ENCODE peak calls at places on chromosomes 4 and X, in four cellular contexts. Y, D, Q and L are unnamed samples. For H3K4me1, the result is how much of the 10 kb centered on the place peaks cover.

GRCh38 chr4:105637409-105638258 is 70.9 kb downstream of the INTS12 start:
- DNase-seq in Y (no peak), Q (no peak), D (peak), L (peak)

GRCh38 chrX:43002526-43003203 is 224.7 kb upstream of the PPP1R2C start:
- DNase-seq in D (no peak), Y (no peak), Q (no peak), L (no peak)

GRCh38 chr4:144501231-144501780 is 144.7 kb upstream of the HHIP start:
- DNase-seq in D (no peak), Q (no peak), Y (no peak), L (no peak)

GRCh38 chr4:26570596-26570995 is 13.3 kb upstream of the TBC1D19 start:
- DNase-seq in Q (no peak), Y (no peak), D (no peak), L (no peak)

GRCh38 chr4:118351851-118352827 is 664 bp downstream of the PRSS12 start:
- DNase-seq in Y (peak), D (peak), Q (no peak), L (peak)

GRCh38 chr4:183610033-183610432 is 49.0 kb downstream of the RWDD4 start:
- DNase-seq in Q (no peak), Y (no peak), D (no peak), L (no peak)

GRCh38 chr4:183142566-183143545 is 43.8 kb downstream of the WWC2 start:
- DNase-seq in Y (no peak), D (no peak), Q (peak), L (peak)

GRCh38 chr4:71995297-71995696 is 36.5 kb upstream of the NPFFR2 start:
- DNase-seq in D (no peak), Q (no peak), Y (no peak), L (no peak)

GRCh38 chrX:107968623-107969022 is 13.5 kb downstream of the TEX13B start:
- DNase-seq in D (no peak), Y (no peak), Q (no peak), L (no peak)

GRCh38 chr4:106898621-106899230 is 137.4 kb downstream of the DKK2 start:
- DNase-seq in Q (peak), D (peak), Y (peak), L (peak)

GRCh38 chrX:130002541-130002940 is 20.1 kb downstream of the BCORL1 start:
- DNase-seq in Y (no peak), Q (no peak), D (no peak), L (no peak)

GRCh38 chr4:149264093-149264733 is 551.4 kb downstream of the IQCM start:
- DNase-seq in Q (peak), Y (peak), D (peak), L (peak)

GRCh38 chrX:134377537-134377936 is 82.4 kb upstream of the HPRT1 start:
- DNase-seq in D (no peak), Y (no peak), Q (peak), L (peak)

GRCh38 chr4:23904639-23905061 is 14.8 kb upstream of the PPARGC1A start:
- DNase-seq in Y (no peak), D (no peak), Q (no peak), L (peak)

GRCh38 chr4:176499518-176499917 is 179.8 kb downstream of the SPCS3 start:
- DNase-seq in D (no peak), Y (no peak), Q (peak), L (no peak)

GRCh38 chr4:128524311-128524710 is 236.7 kb upstream of the PGRMC2 start:
- DNase-seq in D (peak), Q (peak), Y (no peak), L (peak)

GRCh38 chr4:162770761-162771490 is 395.8 kb downstream of the NAF1 start:
- DNase-seq in Y (no peak), Q (no peak), D (no peak), L (no peak)

GRCh38 chr4:74623041-74623440 is 171.3 kb downstream of the BTC start:
- DNase-seq in D (no peak), Y (peak), Q (peak), L (no peak)

GRCh38 chr4:61532324-61532723 is 332.2 kb downstream of the ADGRL3 start:
- DNase-seq in Y (no peak), D (no peak), Q (no peak), L (no peak)

GRCh38 chrX:115889121-115889890 is 281.2 kb upstream of the AGTR2 start:
- DNase-seq in Y (no peak), D (no peak), Q (no peak), L (no peak)

GRCh38 chr4:142563682-142564291 is 282.3 kb downstream of the INPP4B start:
- DNase-seq in D (no peak), Y (no peak), Q (no peak), L (no peak)

GRCh38 chr4:68373513-68373912 is 23.6 kb upstream of the YTHDC1 start:
- DNase-seq in D (peak), Y (peak), Q (no peak), L (peak)

GRCh38 chrX:12137982-12138365 is 299 bp upstream of the FRMPD4 start:
- DNase-seq in D (no peak), Y (peak), Q (peak), L (no peak)

GRCh38 chr4:6221851-6222760 is 21.8 kb upstream of the JAKMIP1 start:
- DNase-seq in Y (peak), D (no peak), Q (no peak), L (peak)

GRCh38 chr4:88043001-88043400 is 35.6 kb downstream of the PKD2 start:
- DNase-seq in Y (no peak), D (no peak), Q (no peak), L (no peak)

GRCh38 chrX:1521459-1521956 is 15.5 kb downstream of the P2RY8 start:
- DNase-seq in Q (no peak), Y (peak), D (no peak), L (no peak)

DNA sequence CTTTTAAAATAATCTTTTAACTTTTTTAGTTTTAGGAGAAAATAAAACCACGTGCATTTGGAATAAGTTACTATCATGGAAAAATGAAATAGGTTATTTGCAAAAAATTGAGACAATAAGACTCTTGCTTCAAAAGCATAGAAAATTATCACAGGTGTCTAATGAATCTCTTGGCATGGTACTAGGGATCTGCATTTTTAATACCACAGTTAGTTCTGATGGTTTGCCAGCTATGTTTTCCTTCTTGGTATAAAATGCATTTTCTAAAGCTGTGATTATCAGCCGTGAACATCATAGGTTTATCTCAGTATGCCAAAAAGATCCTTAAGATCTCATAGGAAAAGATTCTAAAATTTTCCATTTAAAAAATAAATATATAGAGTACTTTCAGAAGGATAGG is 83.9 kb downstream of the RASL11B start:
- DNase-seq in Q (no peak), Y (no peak), D (no peak), L (no peak)
- H3K4me1 ChIP-seq in Q (under half), Y (under half), D (under half), L (under half)

DNA sequence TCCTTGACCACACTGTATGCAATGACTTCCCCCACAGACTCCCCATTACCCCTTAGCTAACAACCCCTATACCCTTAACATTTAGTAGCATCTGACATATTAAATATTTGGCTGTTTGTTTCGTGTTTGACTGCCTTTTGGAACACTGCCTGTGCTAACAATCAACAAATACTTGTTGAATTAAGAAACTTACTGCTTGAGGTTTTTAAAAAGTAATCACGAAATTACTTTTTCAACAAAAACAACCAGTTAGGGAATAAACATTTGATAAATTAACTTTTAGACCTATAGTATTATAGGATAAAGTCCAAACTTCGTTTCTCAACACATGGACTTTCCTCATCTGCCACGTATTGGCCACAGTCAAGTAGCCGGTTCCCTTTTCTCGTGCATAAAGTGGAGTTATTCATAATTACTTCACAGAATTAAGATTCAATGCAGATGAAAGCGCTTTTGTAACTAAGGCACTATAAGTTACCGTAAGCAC is 555 bp upstream of the ELMOD2 start:
- DNase-seq in D (no peak), Y (no peak), Q (no peak), L (no peak)
- H3K4me3 ChIP-seq in D (no peak), Y (peak), Q (peak), L (no peak)

DNA sequence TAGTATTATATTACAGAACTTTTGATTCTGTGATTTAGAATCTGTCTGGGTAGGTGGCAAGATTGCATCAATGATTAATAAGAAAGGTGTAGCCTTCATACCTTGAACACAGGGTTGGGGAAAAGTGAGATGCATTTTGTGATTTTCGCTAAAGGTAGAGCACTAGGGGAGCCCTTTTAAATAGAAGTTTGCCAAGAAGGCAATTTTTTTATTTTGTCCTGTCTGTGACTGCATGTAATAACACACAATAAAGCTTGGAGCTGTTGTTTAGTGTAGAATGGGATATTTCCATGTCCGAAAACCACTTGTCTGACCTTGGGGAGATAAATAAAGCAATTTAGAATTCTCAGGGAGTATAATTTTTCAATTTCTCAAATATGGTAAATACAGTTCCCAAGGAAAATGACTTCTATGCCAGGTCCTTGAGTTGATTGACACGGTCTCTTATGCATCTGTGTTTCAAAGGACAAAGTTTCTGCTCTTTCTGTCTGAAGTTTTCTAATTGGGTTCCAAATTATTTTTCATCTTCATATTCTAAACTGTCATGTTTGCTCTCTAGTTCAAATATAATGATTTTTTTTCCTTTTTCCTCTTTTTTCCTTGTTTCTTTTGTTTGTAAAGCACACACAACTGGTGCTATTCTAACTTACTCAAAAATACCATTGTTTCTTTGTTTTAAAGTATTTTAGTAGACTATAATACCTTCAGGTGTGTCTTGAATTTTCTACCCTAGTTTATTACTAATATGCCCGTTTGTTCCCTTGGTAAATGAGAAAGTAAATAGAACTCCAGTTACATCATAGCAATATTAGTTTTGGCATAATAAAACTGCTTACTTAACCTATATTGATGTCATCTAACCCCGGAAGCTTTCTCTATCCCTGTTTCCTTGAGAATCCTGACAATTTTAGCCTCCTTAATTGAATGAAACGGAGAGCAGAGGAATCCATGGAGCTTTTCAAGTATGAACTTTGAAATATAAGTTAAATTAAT is 87.8 kb upstream of the BMPR1B start:
- DNase-seq in Y (no peak), Q (peak), D (no peak), L (no peak)
- H3K4me1 ChIP-seq in Y (under half), Q (under half), D (under half), L (under half)

GRCh38 chr4:15704145-15704544 is 1.3 kb downstream of the BST1 start:
- DNase-seq in D (no peak), Q (no peak), Y (no peak), L (no peak)

GRCh38 chr4:15706646-15707362 is 3.9 kb downstream of the BST1 start:
- DNase-seq in Q (no peak), Y (no peak), D (no peak), L (no peak)

GRCh38 chr4:15707363-15707715 is 4.5 kb downstream of the BST1 start:
- DNase-seq in D (no peak), Y (no peak), Q (no peak), L (no peak)

GRCh38 chr4:15702941-15703403 is at the start of gene BST1:
- DNase-seq in D (peak), Y (peak), Q (no peak), L (peak)

DNA sequence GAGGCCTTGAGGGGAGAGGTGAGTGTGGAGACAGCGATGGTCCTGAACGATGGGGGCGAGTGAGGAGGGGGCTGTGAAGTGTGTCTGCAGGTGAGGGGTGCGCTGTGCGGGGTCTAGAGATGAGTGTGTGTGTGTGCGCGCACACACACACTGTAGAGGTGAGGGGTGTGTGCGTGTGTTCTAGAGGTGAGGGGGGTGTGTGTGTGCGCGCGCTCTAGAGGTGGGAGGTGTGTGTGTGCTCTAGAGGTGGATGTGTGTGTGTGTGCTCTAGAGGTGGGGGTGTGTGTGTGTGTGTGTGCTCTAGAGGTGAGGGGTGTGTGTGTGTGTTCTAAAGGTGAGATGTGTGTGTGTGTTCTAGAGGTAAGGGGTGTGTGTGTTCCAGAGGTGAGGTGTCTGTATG is 574 bp downstream of the BST1 start:
- DNase-seq in D (no peak), Q (no peak), Y (no peak), L (no peak)
- H3K4me3 ChIP-seq in D (no peak), Q (no peak), Y (peak), L (no peak)

GRCh38 chr4:14177987-14178386 is 550.5 kb upstream of the BOD1L1 start:
- DNase-seq in Q (no peak), Y (no peak), D (no peak), L (no peak)

GRCh38 chr4:14176613-14177012 is 549.1 kb upstream of the BOD1L1 start:
- DNase-seq in Q (no peak), Y (no peak), D (no peak), L (no peak)

GRCh38 chr4:14180983-14181601 is 553.6 kb upstream of the BOD1L1 start:
- DNase-seq in Q (peak), D (no peak), Y (no peak), L (no peak)

GRCh38 chr4:14180166-14180565 is 552.6 kb upstream of the BOD1L1 start:
- DNase-seq in Q (no peak), Y (no peak), D (no peak), L (no peak)

DNA sequence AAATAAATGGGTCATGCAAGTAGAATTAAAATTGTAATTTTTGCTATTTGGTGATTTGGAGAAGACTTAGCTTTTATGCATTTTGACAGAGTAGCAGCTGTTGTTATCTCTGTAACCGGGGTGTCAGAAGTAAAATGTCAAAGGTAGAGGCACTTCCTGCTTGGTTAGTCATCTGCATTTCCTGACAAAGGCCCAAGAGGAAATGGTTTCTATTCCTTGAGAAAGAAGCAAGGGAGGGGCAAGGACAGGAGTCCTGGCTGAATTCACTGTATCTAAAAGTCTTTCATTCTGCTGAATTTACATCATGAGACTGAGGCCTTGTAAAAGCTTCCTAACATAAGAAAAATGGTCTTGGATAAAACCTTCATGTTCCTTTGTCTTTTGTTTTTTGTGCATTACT is 550.9 kb upstream of the BOD1L1 start:
- DNase-seq in Y (peak), Q (peak), D (no peak), L (no peak)
- H3K4me1 ChIP-seq in Y (half or more), Q (under half), D (under half), L (under half)

GRCh38 chr4:4871267-4872147 is 12.0 kb downstream of the MSX1 start:
- DNase-seq in Y (peak), Q (no peak), D (no peak), L (no peak)
- H3K4me3 ChIP-seq in Y (peak), Q (no peak), D (no peak), L (no peak)

GRCh38 chr4:158169931-158170690 is 2.7 kb downstream of the GASK1B start:
- DNase-seq in Y (no peak), D (no peak), Q (no peak), L (no peak)

GRCh38 chr4:158168606-158169005 is 4.2 kb downstream of the GASK1B start:
- DNase-seq in Q (no peak), D (no peak), Y (no peak), L (no peak)

GRCh38 chr4:158171456-158171790 is 1.4 kb downstream of the GASK1B start:
- DNase-seq in Q (no peak), Y (no peak), D (no peak), L (no peak)

GRCh38 chr4:158170691-158171455 is 2.0 kb downstream of the GASK1B start:
- DNase-seq in D (peak), Q (peak), Y (peak), L (no peak)

DNA sequence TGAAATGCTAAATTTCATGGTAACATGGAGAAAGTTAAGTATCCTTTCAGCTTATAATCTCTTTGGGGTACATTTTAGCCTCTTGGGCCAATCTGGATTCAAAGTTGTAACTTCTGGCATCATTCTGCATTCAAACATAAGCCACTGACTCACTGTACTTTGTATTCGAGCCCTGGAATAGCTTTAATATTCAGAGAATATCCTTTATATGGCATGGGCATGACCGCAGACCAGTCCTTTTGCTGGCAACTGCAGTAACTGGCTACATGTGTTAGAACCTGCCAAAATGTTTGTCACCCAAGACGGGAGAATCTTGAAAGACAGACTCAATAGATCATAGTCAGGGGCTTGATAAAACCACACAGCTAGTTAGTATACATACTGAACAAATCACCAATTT is 3.3 kb downstream of the GASK1B start:
- DNase-seq in D (no peak), Y (no peak), Q (no peak), L (no peak)
- H3K4me1 ChIP-seq in D (under half), Y (under half), Q (under half), L (under half)

DNA sequence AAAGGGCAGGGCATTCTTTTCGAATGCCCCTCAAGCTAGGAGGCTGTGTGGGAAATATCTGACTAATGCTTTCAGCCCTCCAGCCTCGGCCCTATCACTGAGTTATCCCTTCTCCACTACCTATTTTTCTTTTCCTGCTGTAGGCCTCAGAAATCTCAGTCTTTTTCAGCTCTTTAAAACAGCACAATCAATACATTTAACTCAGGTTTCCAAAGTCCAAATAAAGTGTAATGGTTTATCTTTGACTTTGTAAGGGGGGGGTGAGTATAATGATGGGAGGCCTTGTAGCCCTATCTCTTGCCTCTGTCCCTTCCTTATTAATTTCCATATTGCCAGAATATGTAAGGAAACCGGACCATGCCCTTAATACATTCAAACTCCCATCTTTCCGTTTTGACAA is 1.6 kb upstream of the WNK3 start:
- DNase-seq in Y (no peak), Q (no peak), D (no peak), L (no peak)
- H3K4me3 ChIP-seq in Y (peak), Q (no peak), D (no peak), L (no peak)

DNA sequence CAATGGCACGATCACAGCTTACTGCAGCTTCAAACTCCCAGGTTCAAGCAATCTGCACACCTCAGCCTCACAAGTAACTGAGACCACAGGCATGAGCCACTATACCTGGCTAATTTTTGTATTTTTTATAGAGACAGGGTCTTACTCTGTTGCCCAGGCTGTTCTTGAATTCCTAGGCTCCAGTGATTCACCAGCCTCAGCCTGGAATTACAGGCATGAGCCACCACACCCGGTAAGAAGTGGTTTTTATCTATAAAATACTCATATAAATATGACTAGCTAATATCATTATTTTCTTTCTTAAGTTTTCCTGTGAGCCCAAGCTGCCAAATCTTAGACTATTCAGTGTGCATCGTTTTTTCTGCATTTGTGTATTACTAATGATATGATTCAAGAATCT is 4.4 kb downstream of the SCFD2 start:
- DNase-seq in Q (peak), Y (no peak), D (no peak), L (no peak)
- H3K4me1 ChIP-seq in Q (under half), Y (under half), D (under half), L (under half)